ENCODE peak calls at places on chromosomes 2 and 18, in eight cellular contexts. I, P, L, E, W, Z, T and N are unnamed samples.
A peak's percentile ranks its signal among the peaks of the same experiment; 100 is the strongest.

GRCh38 chr2:228786932-228787331 is 484.2 kb downstream of the PID1 start:
- DNase-seq in I (no peak), P (no peak), L (no peak), E (no peak), W (no peak), Z (no peak), T (no peak), N (no peak)

GRCh38 chr2:56749152-56749752 is 565.5 kb downstream of the CCDC85A start:
- DNase-seq in I (no peak), P (peak; percentile 63), L (no peak), E (no peak), W (peak; percentile 50), Z (peak; percentile 37), T (no peak), N (no peak)

GRCh38 chr18:3530807-3531206 is 80.8 kb downstream of the TGIF1 start:
- DNase-seq in I (no peak), P (no peak), L (no peak), E (no peak), W (no peak), Z (no peak), T (no peak), N (no peak)

GRCh38 chr2:18455256-18455862 is 105.1 kb downstream of the RDH14 start:
- DNase-seq in I (no peak), P (peak; percentile 43), L (no peak), E (no peak), W (peak; percentile 84), Z (peak; percentile 40), T (no peak), N (no peak)

GRCh38 chr2:121695179-121695451 is 41.6 kb downstream of the NIFK start:
- DNase-seq in I (no peak), P (no peak), L (no peak), E (no peak), W (no peak), Z (no peak), T (no peak), N (no peak)

GRCh38 chr2:68387408-68388350 is 22.6 kb downstream of the PLEK start:
- DNase-seq in I (no peak), P (peak; percentile 83), L (no peak), E (no peak), W (no peak), Z (no peak), T (no peak), N (no peak)

GRCh38 chr18:3354506-3354905 is 92.6 kb downstream of the MYL12B start:
- DNase-seq in I (no peak), P (no peak), L (no peak), E (no peak), W (peak; percentile 55), Z (no peak), T (no peak), N (no peak)

GRCh38 chr2:216292886-216293291 is 79.4 kb downstream of the MARCHF4 start:
- DNase-seq in I (no peak), P (no peak), L (no peak), E (no peak), W (no peak), Z (peak; percentile 91), T (no peak), N (no peak)

GRCh38 chr2:205511221-205511620 is 171.1 kb upstream of the NRP2 start:
- DNase-seq in I (no peak), P (no peak), L (no peak), E (no peak), W (peak; percentile 79), Z (no peak), T (no peak), N (no peak)

GRCh38 chr2:224938670-224939309 is 103.5 kb downstream of the DOCK10 start:
- DNase-seq in I (no peak), P (no peak), L (no peak), E (no peak), W (peak; percentile 83), Z (no peak), T (no peak), N (no peak)

GRCh38 chr2:85734942-85735608 is 18.7 kb upstream of the ATOH8 start:
- DNase-seq in I (no peak), P (no peak), L (no peak), E (no peak), W (peak; percentile 60), Z (no peak), T (no peak), N (no peak)

GRCh38 chr2:85735691-85736090 is 18.1 kb upstream of the ATOH8 start:
- DNase-seq in I (no peak), P (no peak), L (no peak), E (no peak), W (no peak), Z (peak; percentile 76), T (no peak), N (no peak)

GRCh38 chr2:85736456-85737355 is 17.1 kb upstream of the ATOH8 start:
- DNase-seq in I (no peak), P (no peak), L (no peak), E (peak; percentile 27), W (no peak), Z (no peak), T (no peak), N (no peak)

GRCh38 chr2:85737961-85738360 is 15.8 kb upstream of the ATOH8 start:
- DNase-seq in I (no peak), P (no peak), L (no peak), E (peak; percentile 47), W (no peak), Z (no peak), T (no peak), N (no peak)

GRCh38 chr2:85737481-85737880 is 16.3 kb upstream of the ATOH8 start:
- DNase-seq in I (peak; percentile 95), P (no peak), L (no peak), E (peak; percentile 76), W (peak; percentile 88), Z (peak; percentile 78), T (no peak), N (peak; percentile 89)
- H3K27ac ChIP-seq in I (peak overlapping the region; percentile 76), P (no peak overlapping the region), L (no peak overlapping the region), E (peak overlapping the region; percentile 58), W (peak overlapping the region; percentile 72), Z (no peak overlapping the region), T (peak overlapping the region; percentile 53), N (peak overlapping the region; percentile 93)

DNA sequence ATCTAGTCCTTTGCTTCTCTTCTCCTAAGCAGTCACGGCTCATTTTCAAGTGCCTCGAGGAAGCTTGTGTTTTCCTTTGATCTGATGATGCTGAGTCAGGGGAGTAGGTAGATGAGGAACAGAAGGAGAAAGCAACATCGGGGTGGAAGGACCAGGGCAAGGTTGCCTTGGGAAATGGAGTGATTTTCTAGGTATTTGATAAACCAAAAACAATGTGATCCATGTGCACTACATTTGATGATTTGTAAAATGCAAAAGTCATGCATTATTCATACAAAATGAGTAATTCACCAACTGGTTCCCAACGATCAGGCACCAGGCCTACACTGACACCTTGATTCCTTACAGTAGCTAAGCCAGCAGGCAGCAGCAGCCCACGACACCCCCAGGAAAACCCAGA is 205.3 kb downstream of the ANAPC1 start:
- DNase-seq in I (no peak), P (no peak), L (no peak), E (no peak), W (peak; percentile 62), Z (peak; percentile 57), T (no peak), N (no peak)
- H3K4me1 ChIP-seq in I (no peaks in the 10 kb centered on the region), P (peaks cover 18% of the 10 kb centered on the region), L (no peaks in the 10 kb centered on the region), E (no peaks in the 10 kb centered on the region), W (peaks cover 5% of the 10 kb centered on the region), Z (peaks cover 5% of the 10 kb centered on the region), T (no peaks in the 10 kb centered on the region), N (no peaks in the 10 kb centered on the region)

GRCh38 chr2:1741851-1742250 is 2.5 kb downstream of the PXDN start:
- DNase-seq in I (no peak), P (no peak), L (no peak), E (no peak), W (no peak), Z (no peak), T (peak; percentile 29), N (no peak)

GRCh38 chr2:1739322-1739957 is 4.9 kb downstream of the PXDN start:
- DNase-seq in I (no peak), P (no peak), L (no peak), E (no peak), W (no peak), Z (no peak), T (no peak), N (peak; percentile 10)

GRCh38 chr2:1739961-1740713 is 4.2 kb downstream of the PXDN start:
- DNase-seq in I (no peak), P (no peak), L (no peak), E (no peak), W (no peak), Z (no peak), T (peak; percentile 38), N (no peak)

GRCh38 chr2:1742300-1742679 is 2.0 kb downstream of the PXDN start:
- DNase-seq in I (no peak), P (no peak), L (no peak), E (no peak), W (peak; percentile 51), Z (no peak), T (peak; percentile 15), N (no peak)

DNA sequence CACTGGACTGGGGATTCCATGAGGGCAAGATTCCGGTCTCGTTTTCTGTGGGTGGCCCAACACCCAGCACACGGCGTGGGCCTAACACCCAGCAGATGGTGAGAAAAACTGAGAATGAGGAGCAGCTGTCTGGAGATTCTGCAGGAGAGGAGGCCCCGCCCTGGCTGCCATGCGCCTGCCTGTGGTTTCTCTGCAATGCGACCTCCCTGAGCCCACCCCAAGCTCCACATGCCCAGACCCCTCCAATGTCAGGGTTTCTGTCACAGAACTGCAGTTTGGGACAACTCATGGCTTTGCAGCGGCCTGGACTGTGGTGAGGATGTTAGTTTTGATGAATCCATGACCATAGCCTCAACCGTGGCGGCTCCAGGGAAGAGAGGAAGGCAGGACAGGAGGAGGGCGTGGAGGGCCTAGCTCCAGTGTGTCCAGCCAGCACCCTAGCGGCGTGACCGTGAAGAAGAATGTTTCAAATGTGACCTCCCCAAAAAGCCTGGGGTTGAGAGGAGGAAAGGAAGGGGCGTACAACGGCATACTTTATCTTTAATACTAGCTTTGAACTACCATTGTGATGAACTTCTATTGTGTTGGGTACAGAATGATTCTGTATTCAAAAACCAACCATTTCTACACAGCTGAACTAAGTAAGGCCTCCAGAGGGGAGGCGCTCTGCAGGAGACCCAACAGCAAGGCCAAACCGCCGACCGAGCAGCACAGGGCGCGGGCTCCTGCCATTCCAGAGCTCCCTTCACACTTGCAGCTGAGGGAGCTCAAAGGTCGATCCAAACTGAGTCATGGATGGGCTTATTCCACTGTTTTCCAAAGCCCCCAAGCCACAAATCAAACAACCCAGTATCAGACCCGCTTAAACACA is 3.4 kb downstream of the PXDN start:
- DNase-seq in I (no peak), P (no peak), L (no peak), E (no peak), W (no peak), Z (no peak), T (peak; percentile 30), N (no peak)
- H3K27ac ChIP-seq in I (no peak overlapping the region), P (no peak overlapping the region), L (no peak overlapping the region), E (no peak overlapping the region), W (peak overlapping the region; percentile 31), Z (no peak overlapping the region), T (no peak overlapping the region), N (peak overlapping the region; percentile 65)

DNA sequence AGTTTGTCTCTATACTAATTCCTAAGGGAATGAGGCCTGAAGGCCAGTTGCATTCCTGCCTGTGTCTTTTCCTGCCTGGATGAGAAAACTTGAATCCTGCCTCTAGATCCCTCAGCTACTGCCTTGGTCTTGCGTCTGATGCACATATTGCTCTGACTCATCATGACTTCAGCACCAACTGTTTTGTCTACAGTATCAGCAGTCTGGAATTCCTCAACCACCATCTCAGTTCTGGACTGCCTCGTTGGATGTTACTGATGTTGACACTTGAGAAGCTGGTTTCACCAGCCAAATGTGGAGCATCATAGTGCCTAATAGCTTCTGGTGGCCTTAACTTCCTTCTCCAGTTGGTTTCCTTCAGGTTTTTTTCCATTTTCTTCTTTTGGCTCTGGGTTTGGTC is 211.0 kb downstream of the CTNNA2 start:
- DNase-seq in I (no peak), P (no peak), L (no peak), E (no peak), W (peak; percentile 100), Z (no peak), T (no peak), N (no peak)
- H3K4me1 ChIP-seq in I (no peaks in the 10 kb centered on the region), P (no peaks in the 10 kb centered on the region), L (no peaks in the 10 kb centered on the region), E (no peaks in the 10 kb centered on the region), W (no peaks in the 10 kb centered on the region), Z (no peaks in the 10 kb centered on the region), T (no peaks in the 10 kb centered on the region), N (no peaks in the 10 kb centered on the region)